ENCODE peak calls at places on chromosomes 16 and 17, in seven cellular contexts. Z, V, H, S, I, M and T are unnamed samples. For H3K9me3, the result is how much of the 10 kb centered on the place peaks cover.

GRCh38 chr17:78291944-78292910 is 60.8 kb downstream of the TMEM235 start:
- DNase-seq in Z (no peak), V (no peak), H (no peak), S (no peak), I (no peak), M (no peak), T (no peak)

GRCh38 chr16:1335996-1336395 is 2.6 kb downstream of the BAIAP3 start:
- DNase-seq in Z (no peak), V (no peak), H (no peak), S (no peak), I (no peak), M (no peak), T (no peak)

GRCh38 chr16:31327675-31328225 is 27.2 kb upstream of the ITGAX start:
- DNase-seq in Z (no peak), V (no peak), H (no peak), S (peak), I (no peak), M (no peak), T (no peak)

GRCh38 chr17:29931253-29931932 is 1.4 kb upstream of the SSH2 start:
- DNase-seq in Z (peak), V (peak), H (peak), S (peak), I (peak), M (peak), T (peak)

GRCh38 chr16:1261131-1261917 is 5.5 kb downstream of the TPSD1 start:
- DNase-seq in Z (peak), V (no peak), H (no peak), S (peak), I (no peak), M (no peak), T (no peak)

GRCh38 chr16:72858611-72859493 is 189.1 kb downstream of the ZFHX3 start:
- DNase-seq in Z (no peak), V (no peak), H (no peak), S (no peak), I (no peak), M (no peak), T (no peak)

GRCh38 chr16:4915226-4915761 is 21.7 kb downstream of the PPL start:
- DNase-seq in Z (peak), V (no peak), H (no peak), S (no peak), I (no peak), M (no peak), T (no peak)

GRCh38 chr16:6247771-6248170 is 1084.9 kb upstream of the RBFOX1 start:
- DNase-seq in Z (no peak), V (no peak), H (no peak), S (no peak), I (no peak), M (no peak), T (no peak)

GRCh38 chr17:68491381-68491849 is 20.8 kb upstream of the PRKAR1A start:
- DNase-seq in Z (no peak), V (peak), H (no peak), S (no peak), I (no peak), M (peak), T (no peak)

GRCh38 chr16:12177643-12178042 is 201.1 kb downstream of the SNX29 start:
- DNase-seq in Z (no peak), V (no peak), H (no peak), S (no peak), I (no peak), M (no peak), T (no peak)
- TF ChIP-seq CTCF in Z (no peak), V (no peak), H (no peak), S (no peak), I (no peak), M (no peak), T (no peak)

GRCh38 chr17:47708864-47709541 is 15.0 kb downstream of the TBKBP1 start:
- DNase-seq in Z (peak), V (no peak), H (no peak), S (peak), I (peak), M (no peak), T (no peak)

GRCh38 chr17:47707056-47707791 is 13.3 kb downstream of the TBKBP1 start:
- DNase-seq in Z (no peak), V (no peak), H (no peak), S (no peak), I (no peak), M (no peak), T (no peak)

GRCh38 chr17:47709594-47709993 is 15.6 kb downstream of the TBKBP1 start:
- DNase-seq in Z (no peak), V (no peak), H (no peak), S (no peak), I (no peak), M (no peak), T (no peak)

GRCh38 chr17:47708312-47708863 is 14.4 kb downstream of the TBKBP1 start:
- DNase-seq in Z (no peak), V (no peak), H (no peak), S (no peak), I (no peak), M (no peak), T (no peak)

DNA sequence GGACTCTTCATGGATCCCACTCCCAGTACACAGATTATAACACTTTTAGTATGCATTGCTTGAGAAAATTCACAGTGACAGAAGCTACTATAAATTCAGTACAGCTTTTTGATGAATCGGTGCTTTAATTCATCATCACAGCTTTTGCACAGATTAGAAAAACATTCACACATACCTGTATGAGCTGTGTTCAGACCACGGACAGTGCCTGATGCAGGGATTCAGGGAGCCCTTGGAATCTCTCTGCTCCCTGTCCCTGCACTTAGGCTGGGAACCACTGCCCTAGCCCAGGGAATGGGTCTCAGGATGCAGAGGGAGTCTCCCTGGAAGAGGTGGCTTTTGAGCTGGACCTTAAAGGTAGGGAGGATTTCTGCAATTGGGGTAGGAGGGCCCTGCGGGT is 13.9 kb downstream of the TBKBP1 start:
- DNase-seq in Z (no peak), V (no peak), H (no peak), S (no peak), I (no peak), M (no peak), T (no peak)
- H3K9me3 ChIP-seq in Z (under half), V (under half), H (under half), S (under half), I (under half), M (under half), T (under half)

GRCh38 chr16:76278086-76278485 is 885 bp downstream of the CNTNAP4 start:
- DNase-seq in Z (no peak), V (no peak), H (no peak), S (no peak), I (no peak), M (no peak), T (no peak)

GRCh38 chr16:76280421-76280820 is 3.2 kb downstream of the CNTNAP4 start:
- DNase-seq in Z (no peak), V (no peak), H (no peak), S (no peak), I (no peak), M (no peak), T (no peak)

GRCh38 chr16:76277099-76278030 is at the start of gene CNTNAP4:
- DNase-seq in Z (no peak), V (no peak), H (no peak), S (peak), I (no peak), M (no peak), T (peak)

DNA sequence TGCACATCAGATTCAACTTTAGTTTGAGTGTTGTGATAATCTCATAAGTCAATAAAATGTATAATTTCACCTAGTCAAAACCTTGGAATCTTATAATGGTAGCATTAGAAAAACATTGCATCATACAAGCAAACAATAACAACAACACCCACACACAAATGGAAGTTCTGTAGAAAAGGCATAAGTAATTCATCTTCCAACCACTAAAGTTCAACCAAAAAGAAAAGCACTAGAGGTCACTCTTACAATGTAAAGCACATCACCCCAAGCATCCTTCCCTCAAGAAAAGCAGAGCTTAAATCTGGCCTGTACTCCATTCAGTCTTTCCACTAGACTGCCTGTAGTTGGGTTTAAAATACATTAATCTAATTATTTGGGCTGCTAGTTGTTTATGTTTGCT is 1.8 kb downstream of the CNTNAP4 start:
- DNase-seq in Z (peak), V (peak), H (no peak), S (no peak), I (no peak), M (peak), T (no peak)
- TF ChIP-seq CTCF in Z (peak), V (peak), H (no peak), S (peak), I (no peak), M (peak), T (no peak)

DNA sequence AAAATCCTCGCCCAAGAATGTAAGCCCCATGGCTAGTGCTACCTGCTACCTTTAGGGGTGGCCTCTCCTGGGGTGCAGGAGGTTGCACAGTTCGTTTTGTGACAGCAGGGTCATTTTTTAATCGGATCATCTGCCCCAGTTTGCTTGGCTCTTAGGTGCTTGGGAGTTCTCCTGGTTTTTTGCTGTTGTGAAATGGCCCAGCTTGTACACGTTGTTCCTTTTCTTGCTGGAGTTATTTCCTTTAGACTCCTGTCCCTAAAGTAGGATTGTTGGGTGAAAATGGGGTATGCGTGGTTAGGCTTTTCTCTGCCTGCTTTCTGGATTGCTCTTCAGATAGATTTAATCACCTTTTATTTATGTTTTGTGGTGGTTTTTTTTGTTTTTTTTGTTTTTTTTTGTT is 25.8 kb downstream of the ABCC1 start:
- DNase-seq in Z (no peak), V (no peak), H (no peak), S (no peak), I (no peak), M (no peak), T (no peak)
- H3K9me3 ChIP-seq in Z (under half), V (under half), H (under half), S (under half), I (under half), M (half or more), T (under half)

DNA sequence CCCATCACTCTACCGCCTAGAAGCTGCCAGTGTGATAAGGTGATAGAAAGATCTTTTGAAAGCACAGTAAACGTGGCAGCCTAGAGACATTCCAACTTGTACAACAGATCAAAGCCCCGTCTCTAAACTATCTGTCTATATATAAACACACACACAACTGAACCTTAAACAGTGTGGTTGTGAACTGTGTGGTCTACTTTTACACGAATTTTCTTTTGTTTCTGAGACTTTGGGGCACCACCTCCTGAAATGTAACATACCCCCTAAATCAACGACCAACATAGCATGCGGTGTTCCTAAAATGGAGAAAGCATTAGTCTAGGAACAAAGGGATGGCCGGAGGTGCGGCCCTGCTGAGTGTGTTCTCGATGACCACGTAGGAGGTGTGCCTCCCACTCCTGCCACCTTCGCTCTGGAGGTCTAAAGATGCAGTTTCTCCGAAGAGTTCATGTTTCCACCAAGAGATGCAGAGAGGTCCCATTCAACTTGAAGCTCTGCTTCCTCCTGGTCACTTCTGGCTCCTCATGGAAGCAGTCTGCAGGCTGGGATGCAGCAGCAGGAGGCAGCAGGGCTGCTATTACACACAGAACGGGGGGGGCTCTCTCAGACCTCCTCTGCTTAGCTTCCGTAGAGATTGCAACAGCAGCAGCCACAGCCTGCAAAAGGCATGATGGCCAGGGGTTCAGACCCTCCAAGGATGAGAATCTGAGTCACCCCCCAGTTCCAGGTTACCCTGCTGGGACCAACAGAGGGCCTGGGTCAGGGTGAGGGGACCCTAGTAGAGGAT is 22.6 kb upstream of the USP10 start:
- DNase-seq in Z (no peak), V (no peak), H (no peak), S (no peak), I (no peak), M (no peak), T (no peak)
- TF ChIP-seq CTCF in Z (no peak), V (no peak), H (no peak), S (no peak), I (no peak), M (no peak), T (no peak)

DNA sequence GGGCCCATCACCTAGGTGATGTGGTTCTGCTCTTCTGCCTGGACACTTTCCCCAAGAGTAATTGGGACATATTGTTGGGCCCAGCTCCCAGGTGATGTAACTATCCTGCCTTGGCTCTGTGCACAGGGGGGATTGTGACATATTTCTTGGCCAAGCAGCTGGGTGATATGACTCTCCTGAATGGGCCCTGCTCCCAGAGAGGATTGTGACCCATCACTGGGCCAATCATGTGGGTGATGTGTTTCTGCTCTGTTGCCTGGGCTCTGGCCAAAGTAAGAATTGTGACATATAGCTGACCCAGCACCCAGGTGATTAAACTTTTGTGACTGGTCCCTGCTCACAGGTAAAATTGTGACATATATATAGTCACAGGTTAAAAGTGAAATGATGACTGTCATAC is 1904.9 kb downstream of the TP53TG3F start:
- DNase-seq in Z (no peak), V (no peak), H (no peak), S (no peak), I (no peak), M (no peak), T (no peak)
- H3K9me3 ChIP-seq in Z (under half), V (under half), H (under half), S (half or more), I (under half), M (under half), T (under half)

GRCh38 chr17:80364091-80364691 is 50.8 kb upstream of the ENDOV start:
- DNase-seq in Z (peak), V (peak), H (no peak), S (peak), I (peak), M (peak), T (peak)
- TF ChIP-seq CTCF in Z (peak), V (peak), H (no peak), S (peak), I (no peak), M (peak), T (peak)

GRCh38 chr17:3554440-3554839 is 3.2 kb downstream of the TRPV3 start:
- DNase-seq in Z (no peak), V (no peak), H (no peak), S (peak), I (no peak), M (no peak), T (no peak)
- H3K9me3 ChIP-seq in Z (under half), V (under half), H (under half), S (under half), I (under half), M (under half), T (under half)

GRCh38 chr16:68737730-68738590 is 868 bp downstream of the CDH1 start:
- DNase-seq in Z (peak), V (peak), H (peak), S (no peak), I (peak), M (no peak), T (no peak)
- TF ChIP-seq CTCF in Z (peak), V (no peak), H (no peak), S (no peak), I (no peak), M (no peak), T (no peak)